ENCODE peak calls at places on chromosome 4, in four cellular contexts. Q, K, B and C are unnamed samples.
A peak's percentile ranks its signal among the peaks of the same experiment; 100 is the strongest.

GRCh38 chr4:112516401-112517066 is 554 bp upstream of the NEUROG2 start:
- DNase-seq in Q (no peak), K (peak; percentile 85), B (no peak), C (no peak)

GRCh38 chr4:41815478-41815877 is 67.0 kb upstream of the PHOX2B start:
- DNase-seq in Q (no peak), K (no peak), B (no peak), C (no peak)

GRCh38 chr4:73815145-73815544 is 21.3 kb upstream of the CXCL6 start:
- DNase-seq in Q (no peak), K (no peak), B (no peak), C (no peak)

GRCh38 chr4:181968371-181968770 is 274.8 kb upstream of the TENM3 start:
- DNase-seq in Q (peak; percentile 60), K (no peak), B (no peak), C (peak; percentile 55)

GRCh38 chr4:118888666-118889312 is at the start of gene SYNPO2:
- DNase-seq in Q (peak; percentile 95), K (peak; percentile 92), B (peak; percentile 85), C (peak; percentile 93)

GRCh38 chr4:13170131-13170530 is 314.0 kb downstream of the RAB28 start:
- DNase-seq in Q (no peak), K (no peak), B (no peak), C (no peak)

GRCh38 chr4:105343523-105343931 is 130.3 kb downstream of the PPA2 start:
- DNase-seq in Q (peak; percentile 1), K (no peak), B (no peak), C (no peak)

GRCh38 chr4:11685481-11685880 is 256.8 kb upstream of the HS3ST1 start:
- DNase-seq in Q (no peak), K (no peak), B (no peak), C (no peak)

GRCh38 chr4:7156273-7157139 is 35.8 kb upstream of the SORCS2 start:
- DNase-seq in Q (peak; percentile 22), K (peak; percentile 73), B (peak; percentile 63), C (peak; percentile 49)

GRCh38 chr4:8302331-8302730 is 32.8 kb downstream of the HTRA3 start:
- DNase-seq in Q (no peak), K (no peak), B (peak; percentile 40), C (no peak)

GRCh38 chr4:105709081-105709450 is 482 bp downstream of the GSTCD start:
- DNase-seq in Q (peak; percentile 57), K (peak; percentile 59), B (peak; percentile 66), C (peak; percentile 53)

GRCh38 chr4:37928421-37928820 is 31.8 kb upstream of the PTTG2 start:
- DNase-seq in Q (no peak), K (no peak), B (no peak), C (no peak)

GRCh38 chr4:89277412-89277811 is 30.2 kb downstream of the GPRIN3 start:
- DNase-seq in Q (peak; percentile 78), K (no peak), B (no peak), C (no peak)

GRCh38 chr4:147777456-147778091 is 45.7 kb downstream of the ARHGAP10 start:
- DNase-seq in Q (peak; percentile 45), K (no peak), B (no peak), C (no peak)

GRCh38 chr4:185382754-185383153 is 13.0 kb downstream of the LRP2BP start:
- DNase-seq in Q (no peak), K (no peak), B (no peak), C (no peak)

GRCh38 chr4:54568184-54568583 is 89.6 kb upstream of the KIT start:
- DNase-seq in Q (peak; percentile 84), K (no peak), B (no peak), C (peak; percentile 26)

GRCh38 chr4:24973471-24974251 is 57.1 kb downstream of the LGI2 start:
- DNase-seq in Q (peak; percentile 64), K (no peak), B (no peak), C (peak; percentile 47)

GRCh38 chr4:72031868-72032619 is at the start of gene NPFFR2:
- DNase-seq in Q (no peak), K (peak; percentile 76), B (no peak), C (peak; percentile 7)

GRCh38 chr4:176478076-176478475 is 158.3 kb downstream of the SPCS3 start:
- DNase-seq in Q (peak; percentile 23), K (no peak), B (no peak), C (peak; percentile 62)

GRCh38 chr4:112213850-112214249 is 17.7 kb upstream of the AP1AR start:
- DNase-seq in Q (peak; percentile 88), K (no peak), B (no peak), C (peak; percentile 91)

GRCh38 chr4:173424899-173425805 is 26.2 kb upstream of the SCRG1 start:
- DNase-seq in Q (peak; percentile 90), K (no peak), B (no peak), C (peak; percentile 78)

GRCh38 chr4:8504279-8505007 is 63.9 kb downstream of the TRMT44 start:
- DNase-seq in Q (no peak), K (no peak), B (no peak), C (no peak)

GRCh38 chr4:165379662-165380061 is 854 bp downstream of the CPE start:
- DNase-seq in Q (peak; percentile 16), K (peak; percentile 62), B (no peak), C (peak; percentile 34)

GRCh38 chr4:37453004-37453360 is 208.4 kb downstream of the NWD2 start:
- DNase-seq in Q (peak; percentile 70), K (peak; percentile 89), B (no peak), C (peak; percentile 50)

GRCh38 chr4:108885211-108885610 is 122.4 kb upstream of the ETNPPL start:
- DNase-seq in Q (peak; percentile 17), K (no peak), B (no peak), C (peak; percentile 55)

GRCh38 chr4:168887809-168888208 is 122.2 kb downstream of the CBR4 start:
- DNase-seq in Q (no peak), K (no peak), B (no peak), C (no peak)

GRCh38 chr4:8913858-8914460 is 42.3 kb upstream of the HMX1 start:
- DNase-seq in Q (no peak), K (no peak), B (peak; percentile 22), C (no peak)

GRCh38 chr4:183416878-183417277 is 27.6 kb upstream of the CDKN2AIP start:
- DNase-seq in Q (no peak), K (no peak), B (peak; percentile 1), C (no peak)

GRCh38 chr4:40719008-40719623 is 30.6 kb upstream of the NSUN7 start:
- DNase-seq in Q (peak; percentile 63), K (peak; percentile 71), B (no peak), C (peak; percentile 81)

GRCh38 chr4:156495836-156496235 is 475.8 kb downstream of the PDGFC start:
- DNase-seq in Q (no peak), K (no peak), B (no peak), C (no peak)

GRCh38 chr4:75248770-75249467 is 265.3 kb downstream of the RCHY1 start:
- DNase-seq in Q (no peak), K (no peak), B (no peak), C (no peak)

DNA sequence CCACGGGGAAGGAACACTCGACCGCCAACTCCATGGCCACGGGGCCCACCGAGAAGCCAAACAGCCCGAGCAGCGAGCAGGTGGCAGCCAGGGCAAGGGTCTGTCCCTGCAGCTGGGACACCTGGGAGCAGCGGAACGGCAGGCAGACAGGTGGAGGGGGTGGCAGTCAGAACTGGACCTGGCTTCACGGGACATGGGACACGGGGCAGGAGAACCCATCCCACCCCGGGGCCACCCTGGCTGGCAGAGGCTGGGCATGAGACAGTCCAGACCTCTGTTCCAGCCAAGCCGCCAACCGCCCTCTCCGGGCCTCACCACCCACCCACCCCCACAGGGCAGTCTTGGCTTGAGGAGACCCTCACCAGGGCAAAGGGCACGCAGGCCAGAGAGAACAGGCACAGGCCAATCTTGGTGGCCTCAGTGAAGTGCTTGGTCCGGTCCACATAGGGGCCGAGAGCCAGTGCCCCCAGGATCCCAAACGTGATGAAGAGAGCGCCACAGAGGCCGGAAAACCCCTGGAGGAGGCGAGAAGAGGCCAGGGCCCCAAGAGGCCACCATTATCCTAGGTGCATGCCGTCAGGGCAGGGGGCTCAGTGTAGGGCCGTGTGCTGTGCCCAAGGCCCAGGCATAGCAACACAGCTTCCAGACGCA is 5.6 kb downstream of the SLC49A3 start:
- DNase-seq in Q (no peak), K (no peak), B (no peak), C (no peak)
- H3K4me1 ChIP-seq in Q (peaks cover 14% of the 10 kb centered on the region), K (no peaks in the 10 kb centered on the region), B (peaks cover 67% of the 10 kb centered on the region), C (peaks cover 35% of the 10 kb centered on the region)

DNA sequence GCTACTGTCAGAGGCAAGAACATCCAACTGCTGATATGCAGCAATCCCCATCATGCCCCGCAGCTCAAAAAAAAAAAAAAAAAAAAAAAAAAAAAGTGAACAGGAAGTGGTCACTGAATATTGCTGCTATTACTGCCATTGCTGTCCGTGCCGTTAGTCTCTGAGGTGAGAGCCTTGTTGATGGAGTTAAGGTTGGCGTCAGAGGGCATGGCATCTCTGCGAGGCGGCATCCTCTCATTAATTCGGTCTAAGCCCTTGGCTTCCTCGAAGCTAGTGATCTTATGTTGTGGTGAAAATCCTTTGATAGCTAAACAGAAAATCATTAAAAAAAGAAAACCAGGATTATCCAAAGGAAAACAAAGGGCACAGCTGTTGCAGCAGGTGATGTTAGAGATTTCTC is 321.6 kb downstream of the PPP3CA start:
- DNase-seq in Q (no peak), K (no peak), B (no peak), C (no peak)
- H3K27me3 ChIP-seq in Q (no peaks in the 10 kb centered on the region), K (no peaks in the 10 kb centered on the region), B (no peaks in the 10 kb centered on the region), C (no peaks in the 10 kb centered on the region)

GRCh38 chr4:94519019-94519418 is 67.3 kb downstream of the PDLIM5 start:
- DNase-seq in Q (no peak), K (no peak), B (no peak), C (no peak)
- H3K4me1 ChIP-seq in Q (peaks cover 47% of the 10 kb centered on the region), K (no peaks in the 10 kb centered on the region), B (peaks cover 25% of the 10 kb centered on the region), C (peaks cover 25% of the 10 kb centered on the region)

DNA sequence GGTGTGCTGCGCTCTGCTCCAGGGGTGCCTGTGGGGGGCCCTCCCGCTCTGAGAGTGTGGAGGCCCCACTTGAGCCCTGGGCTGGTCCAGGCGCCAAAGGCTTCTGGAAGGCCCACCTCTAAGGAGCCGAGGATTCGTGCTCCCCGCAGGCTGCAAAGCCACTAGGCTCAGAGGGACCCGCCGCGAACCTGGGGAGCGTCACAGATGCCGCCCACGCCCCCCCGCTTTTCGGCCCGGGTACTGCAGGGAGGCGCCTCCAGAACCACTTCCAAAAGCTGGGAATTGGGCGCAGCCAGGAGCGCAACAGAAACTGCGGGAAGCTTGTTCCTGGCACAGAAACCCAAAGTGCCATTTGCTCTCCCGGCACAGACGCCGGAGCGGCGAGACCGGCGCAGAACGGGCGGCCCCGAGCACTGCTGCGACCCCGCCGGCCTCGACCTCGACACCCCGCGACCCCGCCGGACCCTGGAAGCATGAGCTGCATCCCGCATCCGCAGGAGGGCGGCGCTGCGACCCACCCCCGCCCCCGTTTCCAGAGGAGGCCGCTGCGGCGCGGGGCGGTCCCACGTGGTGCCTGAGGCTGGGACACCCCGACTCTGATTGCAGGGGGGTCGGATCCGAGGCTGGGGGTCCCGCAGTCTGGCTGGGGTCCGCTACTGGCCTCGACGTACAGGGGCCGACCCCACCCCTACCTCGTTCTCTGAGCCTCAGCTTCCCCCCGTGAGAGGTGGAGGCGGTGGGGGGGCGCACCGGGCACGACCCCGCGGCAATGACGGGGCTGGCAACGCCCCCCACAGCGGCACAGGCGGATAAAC is 30.8 kb downstream of the CPLX1 start:
- DNase-seq in Q (peak; percentile 19), K (peak; percentile 62), B (no peak), C (peak; percentile 27)
- H3K27me3 ChIP-seq in Q (peaks cover 58% of the 10 kb centered on the region), K (peaks cover 47% of the 10 kb centered on the region), B (peaks cover 56% of the 10 kb centered on the region), C (peaks cover 60% of the 10 kb centered on the region)

GRCh38 chr4:76698141-76698540 is 199.8 kb downstream of the SOWAHB start:
- DNase-seq in Q (no peak), K (no peak), B (no peak), C (no peak)
- H3K4me1 ChIP-seq in Q (peaks cover 12% of the 10 kb centered on the region), K (peaks cover 78% of the 10 kb centered on the region), B (peaks cover 3% of the 10 kb centered on the region), C (no peaks in the 10 kb centered on the region)

GRCh38 chr4:91795947-91796346 is 507.8 kb upstream of the GRID2 start:
- DNase-seq in Q (no peak), K (no peak), B (no peak), C (no peak)
- H3K27me3 ChIP-seq in Q (no peaks in the 10 kb centered on the region), K (no peaks in the 10 kb centered on the region), B (no peaks in the 10 kb centered on the region), C (no peaks in the 10 kb centered on the region)